ENCODE peak calls at places on chromosomes 2 and 18, in four cellular contexts. One of them, this sample, is unnamed.

GRCh38 chr2:105576440-105577241 is 168.1 kb upstream of the NCK2 start:
- DNase-seq in dorsolateral prefrontal cortex: no peak
- DNase-seq in GM03348: peak; percentile 74
- DNase-seq in NCI-H1694 treated with DMSO at 0.1 percent for 48 hours: peak; percentile 62
- DNase-seq in this sample: peak; percentile 62

GRCh38 chr2:104434363-104434792 is 419.5 kb upstream of the POU3F3 start:
- DNase-seq in dorsolateral prefrontal cortex: peak; percentile 59
- DNase-seq in GM03348: no peak
- DNase-seq in NCI-H1694 treated with DMSO at 0.1 percent for 48 hours: no peak
- DNase-seq in this sample: no peak

GRCh38 chr2:203155406-203155805 is 83.4 kb upstream of the CYP20A1 start:
- DNase-seq in dorsolateral prefrontal cortex: no peak
- DNase-seq in GM03348: no peak
- DNase-seq in NCI-H1694 treated with DMSO at 0.1 percent for 48 hours: no peak
- DNase-seq in this sample: no peak

GRCh38 chr2:168175469-168175868 is 71.9 kb downstream of the STK39 start:
- DNase-seq in dorsolateral prefrontal cortex: no peak
- DNase-seq in GM03348: no peak
- DNase-seq in NCI-H1694 treated with DMSO at 0.1 percent for 48 hours: no peak
- DNase-seq in this sample: no peak

GRCh38 chr2:6800553-6800952 is 65.2 kb downstream of the CMPK2 start:
- DNase-seq in dorsolateral prefrontal cortex: no peak
- DNase-seq in GM03348: no peak
- DNase-seq in NCI-H1694 treated with DMSO at 0.1 percent for 48 hours: no peak
- DNase-seq in this sample: no peak

GRCh38 chr2:196453613-196454047 is 185.9 kb upstream of the CCDC150 start:
- DNase-seq in dorsolateral prefrontal cortex: no peak
- DNase-seq in GM03348: peak; percentile 64
- DNase-seq in NCI-H1694 treated with DMSO at 0.1 percent for 48 hours: peak; percentile 7
- DNase-seq in this sample: no peak

GRCh38 chr2:11406492-11407381 is 59.2 kb downstream of the E2F6 start:
- DNase-seq in dorsolateral prefrontal cortex: peak; percentile 74
- DNase-seq in GM03348: peak; percentile 87
- DNase-seq in NCI-H1694 treated with DMSO at 0.1 percent for 48 hours: no peak
- DNase-seq in this sample: no peak

GRCh38 chr2:241159116-241159515 is 8.8 kb downstream of the PPP1R7 start:
- DNase-seq in dorsolateral prefrontal cortex: no peak
- DNase-seq in GM03348: no peak
- DNase-seq in NCI-H1694 treated with DMSO at 0.1 percent for 48 hours: no peak
- DNase-seq in this sample: no peak

GRCh38 chr18:8525692-8526091 is 83.5 kb upstream of the RAB12 start:
- DNase-seq in dorsolateral prefrontal cortex: no peak
- DNase-seq in GM03348: no peak
- DNase-seq in NCI-H1694 treated with DMSO at 0.1 percent for 48 hours: no peak
- DNase-seq in this sample: no peak

GRCh38 chr2:199956062-199956380 is 639 bp downstream of the MAIP1 start:
- DNase-seq in dorsolateral prefrontal cortex: no peak
- DNase-seq in GM03348: no peak
- DNase-seq in NCI-H1694 treated with DMSO at 0.1 percent for 48 hours: no peak
- DNase-seq in this sample: no peak

GRCh38 chr2:190765386-190766173 is 115.0 kb upstream of the GLS start:
- DNase-seq in dorsolateral prefrontal cortex: no peak
- DNase-seq in GM03348: peak; percentile 63
- DNase-seq in NCI-H1694 treated with DMSO at 0.1 percent for 48 hours: no peak
- DNase-seq in this sample: no peak

GRCh38 chr2:226934546-226935243 is 98.8 kb downstream of the RHBDD1 start:
- DNase-seq in dorsolateral prefrontal cortex: no peak
- DNase-seq in GM03348: no peak
- DNase-seq in NCI-H1694 treated with DMSO at 0.1 percent for 48 hours: no peak
- DNase-seq in this sample: no peak

GRCh38 chr2:29040552-29040951 is 33.8 kb downstream of the PCARE start:
- DNase-seq in dorsolateral prefrontal cortex: no peak
- DNase-seq in GM03348: no peak
- DNase-seq in NCI-H1694 treated with DMSO at 0.1 percent for 48 hours: no peak
- DNase-seq in this sample: no peak

GRCh38 chr2:114405486-114406250 is 36.8 kb upstream of the DPP10 start:
- DNase-seq in dorsolateral prefrontal cortex: no peak
- DNase-seq in GM03348: no peak
- DNase-seq in NCI-H1694 treated with DMSO at 0.1 percent for 48 hours: no peak
- DNase-seq in this sample: no peak

GRCh38 chr2:100235098-100235497 is 87.2 kb downstream of the LONRF2 start:
- DNase-seq in dorsolateral prefrontal cortex: no peak
- DNase-seq in GM03348: no peak
- DNase-seq in NCI-H1694 treated with DMSO at 0.1 percent for 48 hours: no peak
- DNase-seq in this sample: no peak

GRCh38 chr18:10604178-10604577 is 78.4 kb downstream of the NAPG start:
- DNase-seq in dorsolateral prefrontal cortex: no peak
- DNase-seq in GM03348: no peak
- DNase-seq in NCI-H1694 treated with DMSO at 0.1 percent for 48 hours: no peak
- DNase-seq in this sample: no peak

GRCh38 chr2:60468390-60469085 is 84.9 kb downstream of the BCL11A start:
- DNase-seq in dorsolateral prefrontal cortex: no peak
- DNase-seq in GM03348: no peak
- DNase-seq in NCI-H1694 treated with DMSO at 0.1 percent for 48 hours: no peak
- DNase-seq in this sample: peak; percentile 48

GRCh38 chr18:48795696-48796095 is 155.1 kb downstream of the SMAD7 start:
- DNase-seq in dorsolateral prefrontal cortex: peak; percentile 3
- DNase-seq in GM03348: no peak
- DNase-seq in NCI-H1694 treated with DMSO at 0.1 percent for 48 hours: no peak
- DNase-seq in this sample: no peak

GRCh38 chr2:109355192-109355843 is 226.3 kb downstream of the SH3RF3 start:
- DNase-seq in dorsolateral prefrontal cortex: no peak
- DNase-seq in GM03348: no peak
- DNase-seq in NCI-H1694 treated with DMSO at 0.1 percent for 48 hours: no peak
- DNase-seq in this sample: no peak

GRCh38 chr18:3455938-3456685 is 6.1 kb downstream of the TGIF1 start:
- DNase-seq in dorsolateral prefrontal cortex: no peak
- DNase-seq in GM03348: peak; percentile 43
- DNase-seq in NCI-H1694 treated with DMSO at 0.1 percent for 48 hours: no peak
- DNase-seq in this sample: no peak

GRCh38 chr2:221205103-221205502 is 367.0 kb downstream of the EPHA4 start:
- DNase-seq in dorsolateral prefrontal cortex: no peak
- DNase-seq in GM03348: no peak
- DNase-seq in NCI-H1694 treated with DMSO at 0.1 percent for 48 hours: peak; percentile 99
- DNase-seq in this sample: peak; percentile 28

GRCh38 chr2:38074047-38074774 is 1.7 kb downstream of the CYP1B1 start:
- DNase-seq in dorsolateral prefrontal cortex: no peak
- DNase-seq in GM03348: no peak
- DNase-seq in NCI-H1694 treated with DMSO at 0.1 percent for 48 hours: no peak
- DNase-seq in this sample: no peak

GRCh38 chr2:172089633-172090032 is 4.3 kb downstream of the DLX1 start:
- DNase-seq in dorsolateral prefrontal cortex: no peak
- DNase-seq in GM03348: no peak
- DNase-seq in NCI-H1694 treated with DMSO at 0.1 percent for 48 hours: no peak
- DNase-seq in this sample: no peak

GRCh38 chr18:44569391-44570055 is 111.2 kb upstream of the SETBP1 start:
- DNase-seq in dorsolateral prefrontal cortex: no peak
- DNase-seq in GM03348: no peak
- DNase-seq in NCI-H1694 treated with DMSO at 0.1 percent for 48 hours: no peak
- DNase-seq in this sample: no peak

GRCh38 chr18:68676913-68677312 is 38.0 kb downstream of the TMX3 start:
- DNase-seq in dorsolateral prefrontal cortex: no peak
- DNase-seq in GM03348: no peak
- DNase-seq in NCI-H1694 treated with DMSO at 0.1 percent for 48 hours: no peak
- DNase-seq in this sample: peak; percentile 2

GRCh38 chr2:56148825-56149224 is 35.0 kb upstream of the CCDC85A start:
- DNase-seq in dorsolateral prefrontal cortex: no peak
- DNase-seq in GM03348: peak; percentile 15
- DNase-seq in NCI-H1694 treated with DMSO at 0.1 percent for 48 hours: no peak
- DNase-seq in this sample: no peak

GRCh38 chr2:237222683-237223082 is 137.0 kb downstream of the COPS8 start:
- DNase-seq in dorsolateral prefrontal cortex: no peak
- DNase-seq in GM03348: no peak
- DNase-seq in NCI-H1694 treated with DMSO at 0.1 percent for 48 hours: no peak
- DNase-seq in this sample: no peak

GRCh38 chr2:145752091-145752806 is 1232.3 kb upstream of the ZEB2 start:
- DNase-seq in dorsolateral prefrontal cortex: no peak
- DNase-seq in GM03348: peak; percentile 69
- DNase-seq in NCI-H1694 treated with DMSO at 0.1 percent for 48 hours: peak; percentile 74
- DNase-seq in this sample: peak; percentile 78

GRCh38 chr2:56587456-56587855 is 403.7 kb downstream of the CCDC85A start:
- DNase-seq in dorsolateral prefrontal cortex: no peak
- DNase-seq in GM03348: peak; percentile 9
- DNase-seq in NCI-H1694 treated with DMSO at 0.1 percent for 48 hours: no peak
- DNase-seq in this sample: no peak

GRCh38 chr2:120817136-120817955 is 81.7 kb downstream of the GLI2 start:
- DNase-seq in dorsolateral prefrontal cortex: no peak
- DNase-seq in GM03348: no peak
- DNase-seq in NCI-H1694 treated with DMSO at 0.1 percent for 48 hours: no peak
- DNase-seq in this sample: no peak

GRCh38 chr2:134771313-134771801 is 52.6 kb upstream of the TMEM163 start:
- DNase-seq in dorsolateral prefrontal cortex: no peak
- DNase-seq in GM03348: no peak
- DNase-seq in NCI-H1694 treated with DMSO at 0.1 percent for 48 hours: no peak
- DNase-seq in this sample: no peak

GRCh38 chr2:20604957-20605381 is 45.9 kb downstream of the HS1BP3 start:
- DNase-seq in dorsolateral prefrontal cortex: peak; percentile 39
- DNase-seq in GM03348: peak; percentile 85
- DNase-seq in NCI-H1694 treated with DMSO at 0.1 percent for 48 hours: no peak
- DNase-seq in this sample: no peak

GRCh38 chr2:145096582-145096981 is 576.7 kb upstream of the ZEB2 start:
- DNase-seq in dorsolateral prefrontal cortex: no peak
- DNase-seq in GM03348: peak; percentile 45
- DNase-seq in NCI-H1694 treated with DMSO at 0.1 percent for 48 hours: no peak
- DNase-seq in this sample: no peak

GRCh38 chr2:37849908-37850307 is 75.2 kb upstream of the RMDN2 start:
- DNase-seq in dorsolateral prefrontal cortex: no peak
- DNase-seq in GM03348: no peak
- DNase-seq in NCI-H1694 treated with DMSO at 0.1 percent for 48 hours: no peak
- DNase-seq in this sample: no peak

GRCh38 chr2:108968619-108969018 is 20.4 kb downstream of the EDAR start:
- DNase-seq in dorsolateral prefrontal cortex: no peak
- DNase-seq in GM03348: no peak
- DNase-seq in NCI-H1694 treated with DMSO at 0.1 percent for 48 hours: no peak
- DNase-seq in this sample: no peak

GRCh38 chr2:20609349-20609994 is 41.4 kb downstream of the HS1BP3 start:
- DNase-seq in dorsolateral prefrontal cortex: peak; percentile 50
- DNase-seq in GM03348: no peak
- DNase-seq in NCI-H1694 treated with DMSO at 0.1 percent for 48 hours: peak; percentile 78
- DNase-seq in this sample: peak; percentile 66

GRCh38 chr2:219207884-219208740 is 1.5 kb downstream of the ZFAND2B start:
- DNase-seq in dorsolateral prefrontal cortex: no peak
- DNase-seq in GM03348: peak; percentile 27
- DNase-seq in NCI-H1694 treated with DMSO at 0.1 percent for 48 hours: no peak
- DNase-seq in this sample: peak; percentile 72